ENCODE peak calls at places on chromosomes 16 and 17, in four cellular contexts. One of them, this sample, is unnamed.

GRCh38 chr16:1150511-1150982 is 2.4 kb upstream of the CACNA1H start:
- DNase-seq in hypothalamus: no peak
- DNase-seq in DMS79: no peak
- DNase-seq in NCI-H146: no peak
- DNase-seq in this sample: no peak

GRCh38 chr16:10870137-10870776 is 6.7 kb upstream of the CIITA start:
- DNase-seq in hypothalamus: no peak
- DNase-seq in NCI-H146: no peak
- DNase-seq in DMS79: no peak
- DNase-seq in this sample: no peak

GRCh38 chr16:63613701-63614100 is 1508.2 kb downstream of the CDH11 start:
- DNase-seq in hypothalamus: no peak
- DNase-seq in NCI-H146: no peak
- DNase-seq in DMS79: no peak
- DNase-seq in this sample: no peak

GRCh38 chr17:69480197-69480596 is 65.7 kb downstream of the MAP2K6 start:
- DNase-seq in DMS79: no peak
- DNase-seq in hypothalamus: no peak
- DNase-seq in NCI-H146: no peak
- DNase-seq in this sample: no peak

GRCh38 chr16:31347445-31347844 is 7.5 kb upstream of the ITGAX start:
- DNase-seq in hypothalamus: no peak
- DNase-seq in NCI-H146: no peak
- DNase-seq in DMS79: no peak
- DNase-seq in this sample: no peak

GRCh38 chr16:74451951-74452758 is 30.9 kb upstream of the CLEC18B start:
- DNase-seq in hypothalamus: no peak
- DNase-seq in DMS79: no peak
- DNase-seq in NCI-H146: no peak
- DNase-seq in this sample: no peak

GRCh38 chr17:11212792-11213191 is 28.2 kb upstream of the SHISA6 start:
- DNase-seq in hypothalamus: no peak
- DNase-seq in DMS79: no peak
- DNase-seq in NCI-H146: no peak
- DNase-seq in this sample: no peak

GRCh38 chr16:28836761-28837064 is 9.4 kb downstream of the TUFM start:
- DNase-seq in hypothalamus: no peak
- DNase-seq in NCI-H146: no peak
- DNase-seq in DMS79: no peak
- DNase-seq in this sample: no peak

GRCh38 chr17:17387461-17388362 is 84.5 kb downstream of the NT5M start:
- DNase-seq in DMS79: no peak
- DNase-seq in NCI-H146: peak; percentile 81
- DNase-seq in hypothalamus: no peak
- DNase-seq in this sample: no peak

GRCh38 chr17:60305141-60305540 is 86.8 kb downstream of the USP32 start:
- DNase-seq in hypothalamus: no peak
- DNase-seq in NCI-H146: no peak
- DNase-seq in DMS79: no peak
- DNase-seq in this sample: no peak

GRCh38 chr17:64535357-64535756 is 28.6 kb downstream of the CEP95 start:
- DNase-seq in DMS79: no peak
- DNase-seq in hypothalamus: no peak
- DNase-seq in NCI-H146: no peak
- DNase-seq in this sample: no peak

GRCh38 chr17:58339775-58340622 is 11.4 kb upstream of the TSPOAP1 start:
- DNase-seq in DMS79: no peak
- DNase-seq in hypothalamus: no peak
- DNase-seq in NCI-H146: no peak
- DNase-seq in this sample: no peak